ENCODE peak calls at places on chromosomes 1 and 21, in seven cellular contexts. One of them, this sample, is unnamed.

GRCh38 chr1:112722601-112723510 is 7.7 kb upstream of the PPM1J start:
- DNase-seq in astrocyte: no peak
- DNase-seq in endothelial cell of umbilical vein: no peak
- DNase-seq in lower leg skin: no peak
- DNase-seq in heart left ventricle: no peak
- DNase-seq in MCF 10A: no peak
- DNase-seq in A549: no peak
- DNase-seq in this sample: peak; percentile 62

GRCh38 chr1:89166705-89167104 is 9.1 kb downstream of the GBP7 start:
- DNase-seq in astrocyte: no peak
- DNase-seq in endothelial cell of umbilical vein: no peak
- DNase-seq in lower leg skin: no peak
- DNase-seq in heart left ventricle: no peak
- DNase-seq in MCF 10A: no peak
- DNase-seq in A549: no peak
- DNase-seq in this sample: no peak

GRCh38 chr1:89545264-89546038 is 20.8 kb downstream of the LRRC8B start:
- DNase-seq in astrocyte: peak; percentile 81
- DNase-seq in endothelial cell of umbilical vein: peak; percentile 95
- DNase-seq in lower leg skin: no peak
- DNase-seq in heart left ventricle: no peak
- DNase-seq in MCF 10A: peak; percentile 64
- DNase-seq in A549: no peak
- DNase-seq in this sample: no peak

GRCh38 chr1:51792864-51793263 is 85.7 kb downstream of the NRDC start:
- DNase-seq in astrocyte: peak; percentile 55
- DNase-seq in endothelial cell of umbilical vein: peak; percentile 24
- DNase-seq in lower leg skin: no peak
- DNase-seq in heart left ventricle: no peak
- DNase-seq in MCF 10A: no peak
- DNase-seq in A549: peak; percentile 18
- DNase-seq in this sample: no peak

GRCh38 chr1:205667909-205668643 is 12.2 kb downstream of the SLC45A3 start:
- DNase-seq in astrocyte: no peak
- DNase-seq in endothelial cell of umbilical vein: no peak
- DNase-seq in lower leg skin: no peak
- DNase-seq in heart left ventricle: no peak
- DNase-seq in MCF 10A: no peak
- DNase-seq in A549: no peak
- DNase-seq in this sample: no peak

GRCh38 chr21:37658994-37659458 is 257.2 kb downstream of the KCNJ6 start:
- DNase-seq in astrocyte: peak; percentile 76
- DNase-seq in endothelial cell of umbilical vein: peak; percentile 95
- DNase-seq in lower leg skin: no peak
- DNase-seq in heart left ventricle: no peak
- DNase-seq in MCF 10A: peak; percentile 83
- DNase-seq in A549: peak; percentile 79
- DNase-seq in this sample: no peak

GRCh38 chr1:64519921-64520320 is 50.0 kb downstream of the CACHD1 start:
- DNase-seq in astrocyte: peak; percentile 77
- DNase-seq in endothelial cell of umbilical vein: no peak
- DNase-seq in lower leg skin: no peak
- DNase-seq in heart left ventricle: no peak
- DNase-seq in MCF 10A: no peak
- DNase-seq in A549: no peak
- DNase-seq in this sample: no peak

GRCh38 chr1:8410791-8411190 is 92.9 kb downstream of the SLC45A1 start:
- DNase-seq in astrocyte: no peak
- DNase-seq in endothelial cell of umbilical vein: no peak
- DNase-seq in lower leg skin: no peak
- DNase-seq in heart left ventricle: no peak
- DNase-seq in MCF 10A: no peak
- DNase-seq in A549: no peak
- DNase-seq in this sample: no peak

GRCh38 chr1:28915036-28915895 is 897 bp downstream of the EPB41 start:
- DNase-seq in astrocyte: peak; percentile 34
- DNase-seq in endothelial cell of umbilical vein: peak; percentile 59
- DNase-seq in lower leg skin: no peak
- DNase-seq in heart left ventricle: no peak
- DNase-seq in MCF 10A: peak; percentile 61
- DNase-seq in A549: peak; percentile 30
- DNase-seq in this sample: peak; percentile 55

GRCh38 chr1:27011976-27012563 is 580 bp downstream of the TENT5B start:
- DNase-seq in astrocyte: no peak
- DNase-seq in endothelial cell of umbilical vein: no peak
- DNase-seq in lower leg skin: no peak
- DNase-seq in heart left ventricle: no peak
- DNase-seq in MCF 10A: no peak
- DNase-seq in A549: peak; percentile 18
- DNase-seq in this sample: no peak

GRCh38 chr1:27010226-27010994 is 2.2 kb downstream of the TENT5B start:
- DNase-seq in astrocyte: no peak
- DNase-seq in endothelial cell of umbilical vein: no peak
- DNase-seq in lower leg skin: no peak
- DNase-seq in heart left ventricle: no peak
- DNase-seq in MCF 10A: no peak
- DNase-seq in A549: no peak
- DNase-seq in this sample: no peak

GRCh38 chr1:27007909-27008582 is 4.6 kb downstream of the TENT5B start:
- DNase-seq in astrocyte: no peak
- DNase-seq in endothelial cell of umbilical vein: no peak
- DNase-seq in lower leg skin: no peak
- DNase-seq in heart left ventricle: no peak
- DNase-seq in MCF 10A: peak; percentile 68
- DNase-seq in A549: peak; percentile 53
- DNase-seq in this sample: no peak

GRCh38 chr1:27011058-27011764 is 1.4 kb downstream of the TENT5B start:
- DNase-seq in astrocyte: peak; percentile 83
- DNase-seq in endothelial cell of umbilical vein: no peak
- DNase-seq in lower leg skin: no peak
- DNase-seq in heart left ventricle: no peak
- DNase-seq in MCF 10A: peak; percentile 95
- DNase-seq in A549: peak; percentile 81
- DNase-seq in this sample: no peak

DNA sequence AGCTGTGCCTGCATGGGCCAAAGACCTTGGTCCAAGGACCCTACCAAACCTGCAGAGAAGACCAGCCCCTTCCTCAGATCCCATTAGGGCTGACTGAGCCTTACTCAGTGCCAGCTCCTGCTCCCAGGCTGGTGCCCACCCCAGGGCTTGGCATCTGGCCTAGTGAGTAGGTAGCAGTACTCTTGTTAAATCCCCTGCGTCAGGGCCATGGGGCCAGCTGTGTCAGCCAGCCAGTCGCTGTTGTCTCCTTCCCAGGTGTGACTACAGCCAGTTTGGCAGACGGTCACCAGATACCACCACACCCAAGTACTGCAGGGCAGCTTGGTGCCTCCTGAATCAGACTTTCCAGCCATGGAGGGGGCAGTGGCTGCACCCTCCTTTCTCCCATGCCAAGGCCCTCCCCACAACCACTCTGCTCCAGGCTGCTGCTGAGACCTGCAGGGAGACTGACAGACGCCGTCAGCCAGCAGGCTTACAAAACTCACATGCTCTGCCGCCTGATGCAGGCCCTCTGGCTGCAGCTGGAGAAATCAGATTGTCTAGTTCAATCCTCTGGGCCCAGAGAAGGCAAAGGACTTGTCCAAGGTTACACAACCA is 3.0 kb downstream of the TENT5B start:
- DNase-seq in astrocyte: no peak
- DNase-seq in endothelial cell of umbilical vein: no peak
- DNase-seq in lower leg skin: no peak
- DNase-seq in heart left ventricle: peak; percentile 61
- DNase-seq in MCF 10A: peak; percentile 89
- DNase-seq in A549: peak; percentile 29
- DNase-seq in this sample: no peak
- TF ChIP-seq CTCF in astrocyte: no peak
- TF ChIP-seq CTCF in endothelial cell of umbilical vein: no peak
- TF ChIP-seq CTCF in lower leg skin: no peak
- TF ChIP-seq CTCF in heart left ventricle: no peak
- TF ChIP-seq CTCF in MCF 10A: no peak
- TF ChIP-seq CTCF in A549: no peak
- TF ChIP-seq CTCF in this sample: no peak

GRCh38 chr1:90724926-90725325 is 7.8 kb upstream of the BARHL2 start:
- DNase-seq in astrocyte: no peak
- DNase-seq in endothelial cell of umbilical vein: no peak
- DNase-seq in lower leg skin: no peak
- DNase-seq in heart left ventricle: no peak
- DNase-seq in MCF 10A: no peak
- DNase-seq in A549: no peak
- DNase-seq in this sample: no peak

GRCh38 chr1:90722874-90723273 is 5.8 kb upstream of the BARHL2 start:
- DNase-seq in astrocyte: no peak
- DNase-seq in endothelial cell of umbilical vein: no peak
- DNase-seq in lower leg skin: no peak
- DNase-seq in heart left ventricle: no peak
- DNase-seq in MCF 10A: no peak
- DNase-seq in A549: no peak
- DNase-seq in this sample: no peak

GRCh38 chr1:90725341-90725960 is 8.3 kb upstream of the BARHL2 start:
- DNase-seq in astrocyte: no peak
- DNase-seq in endothelial cell of umbilical vein: no peak
- DNase-seq in lower leg skin: no peak
- DNase-seq in heart left ventricle: no peak
- DNase-seq in MCF 10A: no peak
- DNase-seq in A549: no peak
- DNase-seq in this sample: peak; percentile 48

GRCh38 chr1:90724361-90724760 is 7.3 kb upstream of the BARHL2 start:
- DNase-seq in astrocyte: no peak
- DNase-seq in endothelial cell of umbilical vein: no peak
- DNase-seq in lower leg skin: no peak
- DNase-seq in heart left ventricle: no peak
- DNase-seq in MCF 10A: no peak
- DNase-seq in A549: no peak
- DNase-seq in this sample: no peak

DNA sequence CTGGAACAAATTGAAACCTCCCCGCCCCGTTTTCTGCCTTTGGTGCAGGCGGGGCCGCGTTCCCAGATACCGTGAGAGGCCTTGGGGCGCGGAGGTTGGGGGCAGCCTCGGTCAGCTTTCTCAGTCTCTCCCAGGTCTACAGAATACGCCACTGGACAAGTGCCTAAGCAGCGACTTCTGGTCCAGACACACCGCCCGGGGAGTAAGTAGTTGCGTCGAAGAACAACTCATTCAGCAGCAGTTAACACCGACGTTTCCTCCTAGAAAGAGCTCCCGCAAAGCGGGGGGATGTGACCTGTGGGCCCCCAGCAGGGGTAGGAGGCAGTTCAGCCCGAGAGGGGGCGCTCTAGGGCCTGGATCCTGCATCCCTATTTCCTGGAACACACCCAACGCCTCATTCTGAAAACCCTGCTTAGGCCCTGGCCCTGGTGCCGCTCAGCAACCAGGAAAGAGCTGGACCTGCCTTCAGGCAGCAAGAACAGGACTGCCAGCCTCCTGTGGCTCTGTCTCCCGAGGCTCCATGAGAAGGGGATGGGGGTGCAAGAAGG is 6.5 kb upstream of the BARHL2 start:
- DNase-seq in astrocyte: no peak
- DNase-seq in endothelial cell of umbilical vein: no peak
- DNase-seq in lower leg skin: no peak
- DNase-seq in heart left ventricle: no peak
- DNase-seq in MCF 10A: no peak
- DNase-seq in A549: no peak
- DNase-seq in this sample: peak; percentile 75
- TF ChIP-seq CTCF in astrocyte: no peak
- TF ChIP-seq CTCF in endothelial cell of umbilical vein: peak; percentile 22
- TF ChIP-seq CTCF in lower leg skin: no peak
- TF ChIP-seq CTCF in heart left ventricle: peak; percentile 5
- TF ChIP-seq CTCF in MCF 10A: peak; percentile 31
- TF ChIP-seq CTCF in A549: no peak
- TF ChIP-seq CTCF in this sample: peak; percentile 73

DNA sequence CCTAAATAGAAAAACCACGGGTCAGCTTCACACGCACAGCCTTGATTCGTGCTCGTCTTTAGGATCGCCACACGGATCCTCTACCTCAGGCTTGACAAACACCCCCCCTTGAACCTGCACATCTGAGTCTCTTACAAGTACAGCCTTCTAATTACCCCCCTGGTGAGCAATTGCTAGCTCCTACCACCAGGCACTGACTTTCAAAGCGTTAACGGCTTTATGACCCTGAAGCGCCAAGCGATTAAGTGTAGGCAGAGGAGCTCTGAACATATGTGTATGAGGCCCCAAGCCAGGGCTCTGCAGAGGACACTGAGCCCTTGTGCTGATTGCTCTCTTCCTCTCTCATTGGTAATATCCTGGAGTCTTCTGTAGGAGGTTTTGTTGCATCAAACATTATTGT is 55.7 kb upstream of the EPHA8 start:
- DNase-seq in astrocyte: no peak
- DNase-seq in endothelial cell of umbilical vein: no peak
- DNase-seq in lower leg skin: no peak
- DNase-seq in heart left ventricle: no peak
- DNase-seq in MCF 10A: no peak
- DNase-seq in A549: no peak
- DNase-seq in this sample: no peak
- TF ChIP-seq CTCF in astrocyte: no peak
- TF ChIP-seq CTCF in endothelial cell of umbilical vein: no peak
- TF ChIP-seq CTCF in lower leg skin: no peak
- TF ChIP-seq CTCF in heart left ventricle: no peak
- TF ChIP-seq CTCF in MCF 10A: no peak
- TF ChIP-seq CTCF in A549: no peak
- TF ChIP-seq CTCF in this sample: no peak

GRCh38 chr1:15031251-15031930 is 122.2 kb upstream of the TMEM51 start:
- DNase-seq in astrocyte: peak; percentile 63
- DNase-seq in endothelial cell of umbilical vein: no peak
- DNase-seq in lower leg skin: no peak
- DNase-seq in heart left ventricle: no peak
- DNase-seq in MCF 10A: no peak
- DNase-seq in A549: no peak
- DNase-seq in this sample: no peak

GRCh38 chr1:15034656-15035055 is 118.9 kb upstream of the TMEM51 start:
- DNase-seq in astrocyte: no peak
- DNase-seq in endothelial cell of umbilical vein: no peak
- DNase-seq in lower leg skin: no peak
- DNase-seq in heart left ventricle: no peak
- DNase-seq in MCF 10A: no peak
- DNase-seq in A549: no peak
- DNase-seq in this sample: no peak

GRCh38 chr1:15036101-15036500 is 117.4 kb upstream of the TMEM51 start:
- DNase-seq in astrocyte: no peak
- DNase-seq in endothelial cell of umbilical vein: no peak
- DNase-seq in lower leg skin: no peak
- DNase-seq in heart left ventricle: no peak
- DNase-seq in MCF 10A: no peak
- DNase-seq in A549: no peak
- DNase-seq in this sample: no peak

GRCh38 chr1:15035236-15035635 is 118.3 kb upstream of the TMEM51 start:
- DNase-seq in astrocyte: no peak
- DNase-seq in endothelial cell of umbilical vein: no peak
- DNase-seq in lower leg skin: no peak
- DNase-seq in heart left ventricle: no peak
- DNase-seq in MCF 10A: no peak
- DNase-seq in A549: no peak
- DNase-seq in this sample: no peak

DNA sequence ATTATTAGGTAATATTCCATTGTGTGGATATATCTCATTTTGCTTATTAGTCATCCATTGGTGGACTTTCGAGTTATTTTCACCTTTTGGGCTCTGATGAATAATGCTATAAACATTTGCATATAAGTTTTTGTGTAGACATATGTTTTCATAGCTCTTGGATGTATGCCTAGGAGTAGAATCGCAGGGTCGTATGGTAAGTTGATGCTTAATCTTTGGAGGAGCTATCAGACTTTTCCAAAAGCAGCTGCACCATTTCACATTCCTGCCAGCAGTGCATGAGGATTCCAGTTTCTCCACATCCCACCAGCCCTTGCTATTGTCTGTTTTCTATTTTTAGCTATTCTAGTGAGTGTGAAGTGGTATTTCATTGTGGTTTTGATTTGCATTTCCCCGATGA is 120.3 kb upstream of the TMEM51 start:
- DNase-seq in astrocyte: peak; percentile 71
- DNase-seq in endothelial cell of umbilical vein: no peak
- DNase-seq in lower leg skin: no peak
- DNase-seq in heart left ventricle: no peak
- DNase-seq in MCF 10A: peak; percentile 15
- DNase-seq in A549: no peak
- DNase-seq in this sample: no peak
- TF ChIP-seq CTCF in astrocyte: peak; percentile 60
- TF ChIP-seq CTCF in endothelial cell of umbilical vein: no peak
- TF ChIP-seq CTCF in lower leg skin: no peak
- TF ChIP-seq CTCF in heart left ventricle: no peak
- TF ChIP-seq CTCF in MCF 10A: no peak
- TF ChIP-seq CTCF in A549: no peak
- TF ChIP-seq CTCF in this sample: no peak

This sample was measured in glutamatergic neuron.